ENCODE peak calls at places on chromosomes 4 and X, in nine cellular contexts. F, G, V, E, U, X, S, C and P are unnamed samples.

GRCh38 chr4:111847256-111848108 is 297.8 kb upstream of the FAM241A start:
- DNase-seq in E (peak), X (no peak), F (no peak), V (peak), S (no peak), G (no peak), U (no peak), C (peak), P (no peak)

GRCh38 chr4:3013839-3014350 is 50.5 kb downstream of the GRK4 start:
- DNase-seq in U (no peak), C (no peak), X (no peak), V (no peak), F (no peak), G (no peak), E (no peak), S (no peak), P (no peak)

GRCh38 chr4:87017580-87018061 is 82.8 kb downstream of the AFF1 start:
- DNase-seq in U (no peak), F (no peak), X (peak), S (no peak), V (peak), C (no peak), G (no peak), E (no peak), P (no peak)

GRCh38 chrX:118577041-118577440 is 81.4 kb downstream of the DOCK11 start:
- DNase-seq in X (no peak), C (no peak), U (no peak), S (no peak), V (no peak), E (no peak), F (no peak), G (no peak), P (no peak)

GRCh38 chr4:181078236-181078635 is 1165.0 kb upstream of the TENM3 start:
- DNase-seq in S (no peak), U (no peak), C (no peak), X (no peak), F (no peak), V (no peak), E (no peak), G (no peak), P (no peak)

GRCh38 chr4:167906851-167907250 is 185.5 kb upstream of the ANXA10 start:
- DNase-seq in G (no peak), E (no peak), S (no peak), C (no peak), V (no peak), U (no peak), F (no peak), X (no peak), P (no peak)

GRCh38 chr4:115675721-115676120 is 562.3 kb upstream of the NDST4 start:
- DNase-seq in C (no peak), X (no peak), S (no peak), G (no peak), F (no peak), U (no peak), E (no peak), V (peak), P (no peak)

GRCh38 chr4:87932718-87933136 is 42.8 kb upstream of the SPP1 start:
- DNase-seq in E (no peak), X (no peak), S (no peak), F (no peak), V (no peak), U (no peak), C (no peak), G (no peak), P (no peak)

GRCh38 chr4:122346036-122346435 is 32.8 kb upstream of the ADAD1 start:
- DNase-seq in X (no peak), U (no peak), C (no peak), F (no peak), S (no peak), V (no peak), E (no peak), G (no peak), P (no peak)

GRCh38 chr4:10239982-10240654 is 123.5 kb upstream of the WDR1 start:
- DNase-seq in X (no peak), S (no peak), E (peak), U (no peak), C (no peak), V (no peak), G (no peak), F (no peak), P (no peak)

GRCh38 chr4:48968814-48969213 is 17.3 kb upstream of the CWH43 start:
- DNase-seq in U (no peak), C (no peak), S (no peak), G (no peak), X (no peak), E (no peak), V (peak), F (no peak), P (no peak)

GRCh38 chr4:41281038-41281634 is 24.4 kb downstream of the UCHL1 start:
- DNase-seq in C (peak), S (peak), E (peak), V (peak), U (peak), F (no peak), X (no peak), G (peak), P (peak)

GRCh38 chr4:146033149-146033548 is 94.5 kb upstream of the ZNF827 start:
- DNase-seq in E (no peak), G (no peak), X (no peak), V (no peak), C (no peak), F (no peak), S (no peak), U (no peak), P (no peak)

GRCh38 chr4:185137233-185137925 is 5.7 kb upstream of the SLC25A4 start:
- DNase-seq in E (no peak), X (no peak), U (no peak), S (no peak), G (no peak), F (no peak), V (no peak), C (no peak), P (no peak)

GRCh38 chr4:165379662-165380061 is 854 bp downstream of the CPE start:
- DNase-seq in C (no peak), X (no peak), U (no peak), V (no peak), E (no peak), S (no peak), G (no peak), F (no peak), P (no peak)

GRCh38 chrX:140701480-140701879 is 8.1 kb upstream of the LINC00632 start:
- DNase-seq in G (no peak), F (no peak), X (no peak), S (no peak), V (peak), C (peak), U (no peak), E (no peak), P (no peak)

GRCh38 chr4:185515248-185515647 is 20.1 kb downstream of the PDLIM3 start:
- DNase-seq in X (no peak), G (no peak), F (no peak), S (no peak), C (no peak), V (no peak), E (no peak), U (no peak), P (no peak)

GRCh38 chrX:111244238-111244750 is 26.0 kb downstream of the CAPN6 start:
- DNase-seq in C (peak), S (no peak), V (peak), G (no peak), U (peak), X (no peak), E (peak), F (no peak), P (no peak)

GRCh38 chrX:74779175-74779574 is 146.1 kb downstream of the NEXMIF start:
- DNase-seq in S (no peak), C (no peak), U (no peak), E (no peak), G (no peak), X (no peak), V (peak), F (no peak), P (no peak)

GRCh38 chr4:54232151-54232688 is 3.1 kb downstream of the PDGFRA start:
- DNase-seq in U (no peak), S (no peak), F (no peak), V (no peak), C (no peak), E (no peak), X (no peak), G (no peak), P (no peak)

GRCh38 chr4:178427663-178428062 is 985.4 kb upstream of the AGA start:
- DNase-seq in S (no peak), F (no peak), C (no peak), E (no peak), X (no peak), G (no peak), U (no peak), V (no peak), P (no peak)

GRCh38 chr4:38488891-38489861 is 174.8 kb upstream of the KLF3 start:
- DNase-seq in X (no peak), C (no peak), V (no peak), S (no peak), F (no peak), G (no peak), E (no peak), U (no peak), P (no peak)

GRCh38 chr4:158624889-158625478 is 46.7 kb downstream of the C4orf46 start:
- DNase-seq in F (no peak), C (peak), V (peak), S (peak), E (peak), G (no peak), U (peak), X (no peak), P (no peak)